ENCODE peak calls at places on chromosomes 16 and 17, in eight cellular contexts. One of them, this sample, is unnamed.

GRCh38 chr16:75219088-75219487 is 300 bp downstream of the CTRB1 start:
- DNase-seq in tibial nerve: no peak
- DNase-seq in stomach: no peak
- DNase-seq in gastrocnemius medialis: no peak
- DNase-seq in heart left ventricle: no peak
- DNase-seq in lower leg skin: no peak
- DNase-seq in A549: no peak
- DNase-seq in body of pancreas: no peak
- DNase-seq in this sample: no peak

GRCh38 chr17:28807925-28808641 is 34.5 kb downstream of the FAM222B start:
- DNase-seq in tibial nerve: peak; percentile 7
- DNase-seq in stomach: no peak
- DNase-seq in gastrocnemius medialis: peak; percentile 37
- DNase-seq in heart left ventricle: no peak
- DNase-seq in lower leg skin: peak; percentile 32
- DNase-seq in A549: peak; percentile 57
- DNase-seq in body of pancreas: peak; percentile 45
- DNase-seq in this sample: peak; percentile 56

GRCh38 chr16:50193594-50193993 is 40.5 kb downstream of the TENT4B start:
- DNase-seq in tibial nerve: no peak
- DNase-seq in stomach: no peak
- DNase-seq in gastrocnemius medialis: no peak
- DNase-seq in heart left ventricle: no peak
- DNase-seq in lower leg skin: no peak
- DNase-seq in A549: no peak
- DNase-seq in body of pancreas: no peak
- DNase-seq in this sample: no peak

GRCh38 chr16:71359431-71359830 is 908 bp downstream of the CALB2 start:
- DNase-seq in tibial nerve: no peak
- DNase-seq in stomach: no peak
- DNase-seq in gastrocnemius medialis: no peak
- DNase-seq in heart left ventricle: no peak
- DNase-seq in lower leg skin: no peak
- DNase-seq in A549: no peak
- DNase-seq in body of pancreas: no peak
- DNase-seq in this sample: no peak

GRCh38 chr16:27481282-27481934 is 68.3 kb downstream of the GTF3C1 start:
- DNase-seq in tibial nerve: no peak
- DNase-seq in stomach: no peak
- DNase-seq in gastrocnemius medialis: no peak
- DNase-seq in heart left ventricle: no peak
- DNase-seq in lower leg skin: no peak
- DNase-seq in A549: no peak
- DNase-seq in body of pancreas: no peak
- DNase-seq in this sample: no peak

GRCh38 chr16:10565167-10565566 is 15.2 kb downstream of the EMP2 start:
- DNase-seq in tibial nerve: no peak
- DNase-seq in stomach: no peak
- DNase-seq in gastrocnemius medialis: no peak
- DNase-seq in heart left ventricle: no peak
- DNase-seq in lower leg skin: no peak
- DNase-seq in A549: no peak
- DNase-seq in body of pancreas: no peak
- DNase-seq in this sample: no peak

GRCh38 chr17:47212458-47212857 is 3.3 kb downstream of the MYL4 start:
- DNase-seq in tibial nerve: no peak
- DNase-seq in stomach: no peak
- DNase-seq in gastrocnemius medialis: no peak
- DNase-seq in heart left ventricle: no peak
- DNase-seq in lower leg skin: no peak
- DNase-seq in A549: no peak
- DNase-seq in body of pancreas: no peak
- DNase-seq in this sample: no peak

GRCh38 chr16:85249830-85250455 is 137.7 kb upstream of the CIBAR2 start:
- DNase-seq in tibial nerve: no peak
- DNase-seq in stomach: no peak
- DNase-seq in gastrocnemius medialis: no peak
- DNase-seq in heart left ventricle: no peak
- DNase-seq in lower leg skin: no peak
- DNase-seq in A549: no peak
- DNase-seq in body of pancreas: no peak
- DNase-seq in this sample: no peak

GRCh38 chr16:75555213-75555706 is 792 bp downstream of the TMEM231 start:
- DNase-seq in tibial nerve: peak; percentile 63
- DNase-seq in stomach: peak; percentile 67
- DNase-seq in gastrocnemius medialis: peak; percentile 60
- DNase-seq in heart left ventricle: peak; percentile 87
- DNase-seq in lower leg skin: peak; percentile 59
- DNase-seq in A549: peak; percentile 97
- DNase-seq in body of pancreas: peak; percentile 72
- DNase-seq in this sample: peak; percentile 92

GRCh38 chr17:30950669-30951399 is 20.0 kb upstream of the RNF135 start:
- DNase-seq in tibial nerve: peak; percentile 69
- DNase-seq in stomach: peak; percentile 60
- DNase-seq in gastrocnemius medialis: peak; percentile 53
- DNase-seq in heart left ventricle: peak; percentile 84
- DNase-seq in lower leg skin: peak; percentile 58
- DNase-seq in A549: no peak
- DNase-seq in body of pancreas: peak; percentile 65
- DNase-seq in this sample: peak; percentile 76

GRCh38 chr17:52212851-52213250 is 54.3 kb upstream of the CA10 start:
- DNase-seq in tibial nerve: no peak
- DNase-seq in stomach: no peak
- DNase-seq in gastrocnemius medialis: no peak
- DNase-seq in heart left ventricle: no peak
- DNase-seq in lower leg skin: no peak
- DNase-seq in A549: no peak
- DNase-seq in body of pancreas: no peak
- DNase-seq in this sample: no peak

GRCh38 chr16:72094266-72094610 is 591 bp downstream of the DHX38 start:
- DNase-seq in tibial nerve: no peak
- DNase-seq in stomach: no peak
- DNase-seq in gastrocnemius medialis: no peak
- DNase-seq in heart left ventricle: no peak
- DNase-seq in lower leg skin: no peak
- DNase-seq in A549: no peak
- DNase-seq in body of pancreas: no peak
- DNase-seq in this sample: no peak

GRCh38 chr16:67164599-67165061 is at the start of gene HSF4:
- DNase-seq in tibial nerve: peak; percentile 31
- DNase-seq in stomach: peak; percentile 79
- DNase-seq in gastrocnemius medialis: peak; percentile 65
- DNase-seq in heart left ventricle: peak; percentile 71
- DNase-seq in lower leg skin: no peak
- DNase-seq in A549: no peak
- DNase-seq in body of pancreas: peak; percentile 58
- DNase-seq in this sample: peak; percentile 60

DNA sequence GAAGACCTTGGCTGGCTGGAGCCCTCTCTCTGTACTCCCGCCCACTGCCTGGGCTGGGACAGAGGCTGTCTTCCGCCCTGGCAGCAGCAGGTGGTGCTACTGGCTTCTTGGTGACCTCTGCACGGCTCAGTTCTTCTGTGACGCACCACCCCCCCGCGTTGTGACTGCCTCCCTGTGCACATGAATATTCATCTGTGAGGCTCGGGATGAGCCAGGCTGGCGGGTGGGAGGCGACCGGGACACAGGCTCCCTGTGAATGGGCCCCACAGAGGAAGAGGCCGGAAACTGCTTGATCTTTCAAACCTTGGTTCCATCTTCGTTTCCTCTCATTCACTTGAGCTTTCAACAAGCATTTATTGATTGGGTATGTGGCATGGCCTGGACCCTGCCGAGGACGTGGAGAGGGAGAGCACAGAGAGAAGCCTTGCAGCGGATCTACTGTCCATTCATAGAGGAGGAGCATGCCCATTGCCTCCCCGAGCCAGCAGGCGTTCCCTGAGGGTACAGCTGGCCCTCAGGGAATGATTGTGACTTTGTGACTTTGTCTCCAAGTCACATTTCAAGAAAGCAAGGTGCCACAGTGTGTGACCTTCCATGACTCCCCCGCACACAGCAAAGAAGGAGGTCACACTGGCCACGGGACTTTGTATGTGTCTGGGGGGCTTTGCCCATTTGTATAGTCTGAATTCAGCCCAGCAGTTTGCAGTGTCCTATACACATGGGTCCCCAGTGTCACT is 45.0 kb downstream of the B9D1 start:
- DNase-seq in tibial nerve: peak; percentile 72
- DNase-seq in stomach: peak; percentile 36
- DNase-seq in gastrocnemius medialis: peak; percentile 58
- DNase-seq in heart left ventricle: peak; percentile 87
- DNase-seq in lower leg skin: no peak
- DNase-seq in A549: no peak
- DNase-seq in body of pancreas: peak; percentile 60
- DNase-seq in this sample: peak; percentile 97
- TF ChIP-seq CTCF in tibial nerve: peak; percentile 25
- TF ChIP-seq CTCF in stomach: no peak
- TF ChIP-seq CTCF in gastrocnemius medialis: no peak
- TF ChIP-seq CTCF in heart left ventricle: peak; percentile 30
- TF ChIP-seq CTCF in lower leg skin: no peak
- TF ChIP-seq CTCF in A549: peak; percentile 16
- TF ChIP-seq CTCF in body of pancreas: no peak
- TF ChIP-seq CTCF in this sample: peak; percentile 33

GRCh38 chr16:88855736-88856121 is 1.0 kb downstream of the GALNS start:
- DNase-seq in tibial nerve: no peak
- DNase-seq in stomach: no peak
- DNase-seq in gastrocnemius medialis: no peak
- DNase-seq in heart left ventricle: no peak
- DNase-seq in lower leg skin: no peak
- DNase-seq in A549: no peak
- DNase-seq in body of pancreas: no peak
- DNase-seq in this sample: no peak

GRCh38 chr16:88856122-88856827 is 472 bp downstream of the GALNS start:
- DNase-seq in tibial nerve: no peak
- DNase-seq in stomach: no peak
- DNase-seq in gastrocnemius medialis: no peak
- DNase-seq in heart left ventricle: no peak
- DNase-seq in lower leg skin: no peak
- DNase-seq in A549: no peak
- DNase-seq in body of pancreas: no peak
- DNase-seq in this sample: peak; percentile 17

GRCh38 chr16:88854306-88855111 is 2.2 kb downstream of the GALNS start:
- DNase-seq in tibial nerve: no peak
- DNase-seq in stomach: no peak
- DNase-seq in gastrocnemius medialis: no peak
- DNase-seq in heart left ventricle: no peak
- DNase-seq in lower leg skin: no peak
- DNase-seq in A549: no peak
- DNase-seq in body of pancreas: no peak
- DNase-seq in this sample: no peak

GRCh38 chr16:88853336-88853941 is 3.3 kb downstream of the GALNS start:
- DNase-seq in tibial nerve: no peak
- DNase-seq in stomach: no peak
- DNase-seq in gastrocnemius medialis: no peak
- DNase-seq in heart left ventricle: no peak
- DNase-seq in lower leg skin: no peak
- DNase-seq in A549: no peak
- DNase-seq in body of pancreas: no peak
- DNase-seq in this sample: no peak

GRCh38 chr16:88855176-88855575 is 1.6 kb downstream of the GALNS start:
- DNase-seq in tibial nerve: no peak
- DNase-seq in stomach: no peak
- DNase-seq in gastrocnemius medialis: no peak
- DNase-seq in heart left ventricle: no peak
- DNase-seq in lower leg skin: no peak
- DNase-seq in A549: no peak
- DNase-seq in body of pancreas: no peak
- DNase-seq in this sample: no peak
- TF ChIP-seq POLR2A in tibial nerve: no peak
- TF ChIP-seq POLR2A in stomach: no peak
- TF ChIP-seq POLR2A in gastrocnemius medialis: no peak
- TF ChIP-seq POLR2A in heart left ventricle: no peak
- TF ChIP-seq POLR2A in lower leg skin: no peak
- TF ChIP-seq POLR2A in A549: no peak
- TF ChIP-seq POLR2A in body of pancreas: no peak
- TF ChIP-seq POLR2A in this sample: no peak

GRCh38 chr16:70267516-70267915 is 15.8 kb upstream of the EXOSC6 start:
- DNase-seq in tibial nerve: no peak
- DNase-seq in stomach: peak; percentile 35
- DNase-seq in gastrocnemius medialis: no peak
- DNase-seq in heart left ventricle: no peak
- DNase-seq in lower leg skin: no peak
- DNase-seq in A549: peak; percentile 66
- DNase-seq in body of pancreas: no peak
- DNase-seq in this sample: peak; percentile 35
- TF ChIP-seq CTCF in tibial nerve: no peak
- TF ChIP-seq CTCF in stomach: peak; percentile 50
- TF ChIP-seq CTCF in gastrocnemius medialis: no peak
- TF ChIP-seq CTCF in heart left ventricle: peak; percentile 62
- TF ChIP-seq CTCF in lower leg skin: no peak
- TF ChIP-seq CTCF in A549: peak; percentile 40
- TF ChIP-seq CTCF in body of pancreas: peak; percentile 32
- TF ChIP-seq CTCF in this sample: peak; percentile 62

GRCh38 chr16:4180511-4180910 is 61.4 kb downstream of the SRL start:
- DNase-seq in tibial nerve: no peak
- DNase-seq in stomach: no peak
- DNase-seq in gastrocnemius medialis: no peak
- DNase-seq in heart left ventricle: no peak
- DNase-seq in lower leg skin: no peak
- DNase-seq in A549: no peak
- DNase-seq in body of pancreas: no peak
- DNase-seq in this sample: no peak

GRCh38 chr16:4182581-4183257 is 59.2 kb downstream of the SRL start:
- DNase-seq in tibial nerve: no peak
- DNase-seq in stomach: no peak
- DNase-seq in gastrocnemius medialis: no peak
- DNase-seq in heart left ventricle: no peak
- DNase-seq in lower leg skin: no peak
- DNase-seq in A549: no peak
- DNase-seq in body of pancreas: no peak
- DNase-seq in this sample: peak; percentile 28

GRCh38 chr16:4179763-4180260 is 62.1 kb downstream of the SRL start:
- DNase-seq in tibial nerve: no peak
- DNase-seq in stomach: no peak
- DNase-seq in gastrocnemius medialis: no peak
- DNase-seq in heart left ventricle: no peak
- DNase-seq in lower leg skin: no peak
- DNase-seq in A549: no peak
- DNase-seq in body of pancreas: no peak
- DNase-seq in this sample: no peak

GRCh38 chr16:4183258-4184037 is 58.4 kb downstream of the SRL start:
- DNase-seq in tibial nerve: peak; percentile 75
- DNase-seq in stomach: peak; percentile 93
- DNase-seq in gastrocnemius medialis: peak; percentile 80
- DNase-seq in heart left ventricle: peak; percentile 93
- DNase-seq in lower leg skin: peak; percentile 82
- DNase-seq in A549: peak; percentile 88
- DNase-seq in body of pancreas: peak; percentile 94
- DNase-seq in this sample: peak; percentile 93

GRCh38 chr16:4184038-4184702 is 57.7 kb downstream of the SRL start:
- DNase-seq in tibial nerve: no peak
- DNase-seq in stomach: no peak
- DNase-seq in gastrocnemius medialis: no peak
- DNase-seq in heart left ventricle: no peak
- DNase-seq in lower leg skin: no peak
- DNase-seq in A549: no peak
- DNase-seq in body of pancreas: no peak
- DNase-seq in this sample: no peak
- TF ChIP-seq POLR2A in tibial nerve: no peak
- TF ChIP-seq POLR2A in stomach: no peak
- TF ChIP-seq POLR2A in gastrocnemius medialis: peak; percentile 78
- TF ChIP-seq POLR2A in heart left ventricle: peak; percentile 40
- TF ChIP-seq POLR2A in lower leg skin: no peak
- TF ChIP-seq POLR2A in A549: peak; percentile 85
- TF ChIP-seq POLR2A in body of pancreas: no peak
- TF ChIP-seq POLR2A in this sample: no peak